ENCODE peak calls at places on chromosomes 6 and 20, in six cellular contexts. One of them, this sample, is unnamed.

GRCh38 chr20:49372095-49372734 is 94.4 kb upstream of the ZNFX1 start:
- DNase-seq in HL-60: no peak
- DNase-seq in GM13977: no peak
- DNase-seq in endothelial cell: no peak
- DNase-seq in tibial nerve: no peak
- DNase-seq in AG09309: no peak
- DNase-seq in this sample: no peak

GRCh38 chr6:41441598-41442205 is 104.5 kb upstream of the FOXP4 start:
- DNase-seq in tibial nerve: no peak
- DNase-seq in endothelial cell: no peak
- DNase-seq in AG09309: no peak
- DNase-seq in HL-60: no peak
- DNase-seq in GM13977: no peak
- DNase-seq in this sample: no peak

GRCh38 chr20:52766645-52767435 is 205.3 kb upstream of the TSHZ2 start:
- DNase-seq in AG09309: no peak
- DNase-seq in endothelial cell: no peak
- DNase-seq in HL-60: no peak
- DNase-seq in GM13977: no peak
- DNase-seq in tibial nerve: no peak
- DNase-seq in this sample: no peak

GRCh38 chr6:136166815-136167214 is 83.3 kb downstream of the MTFR2 start:
- DNase-seq in tibial nerve: no peak
- DNase-seq in endothelial cell: no peak
- DNase-seq in GM13977: no peak
- DNase-seq in AG09309: no peak
- DNase-seq in HL-60: no peak
- DNase-seq in this sample: no peak

GRCh38 chr6:81816387-81816786 is 63.9 kb upstream of the TENT5A start:
- DNase-seq in AG09309: no peak
- DNase-seq in tibial nerve: no peak
- DNase-seq in HL-60: no peak
- DNase-seq in GM13977: no peak
- DNase-seq in endothelial cell: no peak
- DNase-seq in this sample: no peak

GRCh38 chr6:68771426-68771825 is 136.3 kb downstream of the ADGRB3 start:
- DNase-seq in HL-60: no peak
- DNase-seq in tibial nerve: no peak
- DNase-seq in GM13977: no peak
- DNase-seq in AG09309: no peak
- DNase-seq in endothelial cell: no peak
- DNase-seq in this sample: no peak

GRCh38 chr6:107020239-107020638 is 7.8 kb upstream of the MTRES1 start:
- DNase-seq in tibial nerve: no peak
- DNase-seq in HL-60: no peak
- DNase-seq in endothelial cell: no peak
- DNase-seq in AG09309: no peak
- DNase-seq in GM13977: no peak
- DNase-seq in this sample: no peak

GRCh38 chr20:51750037-51750769 is 18.0 kb downstream of the ATP9A start:
- DNase-seq in endothelial cell: no peak
- DNase-seq in tibial nerve: no peak
- DNase-seq in AG09309: peak
- DNase-seq in GM13977: no peak
- DNase-seq in HL-60: no peak
- DNase-seq in this sample: no peak

GRCh38 chr6:140043357-140043756 is 668.9 kb upstream of the CITED2 start:
- DNase-seq in GM13977: no peak
- DNase-seq in AG09309: peak
- DNase-seq in tibial nerve: no peak
- DNase-seq in endothelial cell: no peak
- DNase-seq in HL-60: peak
- DNase-seq in this sample: no peak

GRCh38 chr6:142112451-142113061 is 20.2 kb upstream of the GJE1 start:
- DNase-seq in GM13977: peak
- DNase-seq in tibial nerve: peak
- DNase-seq in AG09309: peak
- DNase-seq in HL-60: no peak
- DNase-seq in endothelial cell: peak
- DNase-seq in this sample: no peak

GRCh38 chr20:40687384-40688128 is 1.5 kb downstream of the MAFB start:
- DNase-seq in AG09309: no peak
- DNase-seq in tibial nerve: no peak
- DNase-seq in HL-60: no peak
- DNase-seq in endothelial cell: peak
- DNase-seq in GM13977: peak
- DNase-seq in this sample: no peak

GRCh38 chr20:5719861-5720401 is 30.3 kb upstream of the SHLD1 start:
- DNase-seq in GM13977: no peak
- DNase-seq in AG09309: no peak
- DNase-seq in HL-60: no peak
- DNase-seq in endothelial cell: no peak
- DNase-seq in tibial nerve: no peak
- DNase-seq in this sample: no peak

GRCh38 chr6:113328886-113329381 is 528.2 kb upstream of the MARCKS start:
- DNase-seq in HL-60: no peak
- DNase-seq in GM13977: no peak
- DNase-seq in tibial nerve: no peak
- DNase-seq in endothelial cell: no peak
- DNase-seq in AG09309: no peak
- DNase-seq in this sample: no peak

GRCh38 chr20:771741-772464 is 3.6 kb upstream of the SLC52A3 start:
- DNase-seq in AG09309: no peak
- DNase-seq in GM13977: no peak
- DNase-seq in endothelial cell: no peak
- DNase-seq in HL-60: no peak
- DNase-seq in tibial nerve: no peak
- DNase-seq in this sample: no peak

GRCh38 chr20:1375515-1375914 is 17.3 kb downstream of the FKBP1A start:
- DNase-seq in endothelial cell: no peak
- DNase-seq in tibial nerve: no peak
- DNase-seq in AG09309: no peak
- DNase-seq in HL-60: no peak
- DNase-seq in GM13977: no peak
- DNase-seq in this sample: no peak

GRCh38 chr6:111263837-111264236 is 176.5 kb downstream of the SLC16A10 start:
- DNase-seq in GM13977: no peak
- DNase-seq in endothelial cell: no peak
- DNase-seq in HL-60: no peak
- DNase-seq in tibial nerve: no peak
- DNase-seq in AG09309: no peak
- DNase-seq in this sample: no peak

GRCh38 chr6:63899550-63899949 is 263.9 kb downstream of the PHF3 start:
- DNase-seq in HL-60: no peak
- DNase-seq in AG09309: no peak
- DNase-seq in GM13977: no peak
- DNase-seq in tibial nerve: no peak
- DNase-seq in endothelial cell: no peak
- DNase-seq in this sample: no peak

GRCh38 chr6:35663447-35664235 is 25.1 kb downstream of the FKBP5 start:
- DNase-seq in HL-60: no peak
- DNase-seq in GM13977: peak
- DNase-seq in tibial nerve: no peak
- DNase-seq in AG09309: no peak
- DNase-seq in endothelial cell: no peak
- DNase-seq in this sample: no peak

GRCh38 chr6:55023231-55023630 is 151.1 kb upstream of the HCRTR2 start:
- DNase-seq in endothelial cell: no peak
- DNase-seq in AG09309: no peak
- DNase-seq in HL-60: peak
- DNase-seq in tibial nerve: no peak
- DNase-seq in GM13977: no peak
- DNase-seq in this sample: no peak

GRCh38 chr6:20476501-20477043 is 57.7 kb upstream of the CDKAL1 start:
- DNase-seq in AG09309: no peak
- DNase-seq in GM13977: no peak
- DNase-seq in tibial nerve: no peak
- DNase-seq in endothelial cell: no peak
- DNase-seq in HL-60: no peak
- DNase-seq in this sample: no peak

GRCh38 chr6:168050861-168051586 is 28.0 kb downstream of the FRMD1 start:
- DNase-seq in tibial nerve: no peak
- DNase-seq in GM13977: no peak
- DNase-seq in HL-60: no peak
- DNase-seq in AG09309: no peak
- DNase-seq in endothelial cell: peak
- DNase-seq in this sample: peak
- TF ChIP-seq CTCF in tibial nerve: no peak
- TF ChIP-seq CTCF in GM13977: no peak
- TF ChIP-seq CTCF in HL-60: no peak
- TF ChIP-seq CTCF in AG09309: peak
- TF ChIP-seq CTCF in endothelial cell: no peak
- TF ChIP-seq CTCF in this sample: no peak

GRCh38 chr20:36839150-36839549 is 36.8 kb upstream of the TLDC2 start:
- DNase-seq in GM13977: no peak
- DNase-seq in tibial nerve: no peak
- DNase-seq in endothelial cell: no peak
- DNase-seq in AG09309: no peak
- DNase-seq in HL-60: no peak
- DNase-seq in this sample: no peak

GRCh38 chr20:36835025-36835424 is 40.9 kb upstream of the TLDC2 start:
- DNase-seq in endothelial cell: no peak
- DNase-seq in tibial nerve: no peak
- DNase-seq in HL-60: no peak
- DNase-seq in GM13977: no peak
- DNase-seq in AG09309: no peak
- DNase-seq in this sample: no peak

GRCh38 chr20:36833275-36834020 is 42.5 kb upstream of the TLDC2 start:
- DNase-seq in HL-60: no peak
- DNase-seq in endothelial cell: no peak
- DNase-seq in GM13977: no peak
- DNase-seq in AG09309: no peak
- DNase-seq in tibial nerve: no peak
- DNase-seq in this sample: no peak

GRCh38 chr20:36835453-36836198 is 40.3 kb upstream of the TLDC2 start:
- DNase-seq in tibial nerve: peak
- DNase-seq in GM13977: peak
- DNase-seq in endothelial cell: peak
- DNase-seq in AG09309: peak
- DNase-seq in HL-60: peak
- DNase-seq in this sample: peak

DNA sequence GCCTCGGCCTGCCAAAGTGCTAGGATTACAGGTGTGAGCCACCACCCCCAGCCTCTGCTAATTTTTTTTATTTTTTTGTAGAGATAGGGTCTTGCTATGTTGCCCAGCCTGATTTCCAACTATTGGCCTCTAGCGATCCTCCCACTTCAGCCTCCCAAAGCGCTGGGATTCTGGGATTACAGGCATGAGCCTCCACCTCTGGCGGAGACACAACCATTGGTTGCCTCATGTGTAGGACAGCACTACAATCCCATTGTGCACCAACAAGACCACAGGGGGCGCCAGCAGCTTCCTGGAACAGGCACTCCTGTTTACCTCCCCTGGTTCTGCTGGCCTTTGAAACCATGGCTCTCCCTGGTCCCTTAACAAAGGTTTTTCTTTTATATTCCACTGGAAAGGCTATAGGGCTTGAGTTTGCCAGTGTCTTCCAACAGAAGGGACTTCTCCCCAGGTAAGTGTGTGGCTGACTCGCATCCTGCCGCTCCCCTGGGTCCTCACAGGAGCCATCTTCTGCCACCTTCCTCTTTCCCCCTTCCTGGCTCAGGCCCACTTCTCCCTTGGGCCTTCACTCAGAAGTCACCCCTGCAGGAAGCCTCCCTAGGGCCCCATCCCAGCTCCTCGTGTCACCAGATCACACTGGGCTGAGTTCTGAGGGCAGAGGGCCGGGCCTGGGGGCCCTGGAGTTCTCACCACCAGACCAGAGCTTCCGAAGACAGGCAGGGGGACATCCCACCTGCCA is 39.2 kb upstream of the TLDC2 start:
- DNase-seq in HL-60: peak
- DNase-seq in GM13977: peak
- DNase-seq in endothelial cell: peak
- DNase-seq in AG09309: no peak
- DNase-seq in tibial nerve: no peak
- DNase-seq in this sample: peak
- TF ChIP-seq CTCF in HL-60: peak
- TF ChIP-seq CTCF in GM13977: peak
- TF ChIP-seq CTCF in endothelial cell: peak
- TF ChIP-seq CTCF in AG09309: peak
- TF ChIP-seq CTCF in tibial nerve: peak
- TF ChIP-seq CTCF in this sample: peak

GRCh38 chr6:115091461-115091860 is 748.6 kb upstream of the HS3ST5 start:
- DNase-seq in endothelial cell: no peak
- DNase-seq in HL-60: no peak
- DNase-seq in AG09309: no peak
- DNase-seq in GM13977: no peak
- DNase-seq in tibial nerve: no peak
- DNase-seq in this sample: no peak
- TF ChIP-seq CTCF in endothelial cell: no peak
- TF ChIP-seq CTCF in HL-60: no peak
- TF ChIP-seq CTCF in AG09309: no peak
- TF ChIP-seq CTCF in GM13977: no peak
- TF ChIP-seq CTCF in tibial nerve: no peak
- TF ChIP-seq CTCF in this sample: no peak

GRCh38 chr6:49937017-49937416 is 26.9 kb downstream of the DEFB114 start:
- DNase-seq in GM13977: no peak
- DNase-seq in AG09309: no peak
- DNase-seq in HL-60: no peak
- DNase-seq in endothelial cell: no peak
- DNase-seq in tibial nerve: no peak
- DNase-seq in this sample: no peak

GRCh38 chr6:49933526-49933925 is 30.4 kb downstream of the DEFB114 start:
- DNase-seq in AG09309: no peak
- DNase-seq in tibial nerve: no peak
- DNase-seq in GM13977: no peak
- DNase-seq in HL-60: no peak
- DNase-seq in endothelial cell: no peak
- DNase-seq in this sample: no peak

GRCh38 chr6:49937811-49938210 is 26.2 kb downstream of the DEFB114 start:
- DNase-seq in AG09309: no peak
- DNase-seq in endothelial cell: no peak
- DNase-seq in tibial nerve: no peak
- DNase-seq in GM13977: no peak
- DNase-seq in HL-60: no peak
- DNase-seq in this sample: no peak

GRCh38 chr6:49934770-49935169 is 29.2 kb downstream of the DEFB114 start:
- DNase-seq in AG09309: no peak
- DNase-seq in HL-60: no peak
- DNase-seq in endothelial cell: no peak
- DNase-seq in tibial nerve: no peak
- DNase-seq in GM13977: no peak
- DNase-seq in this sample: no peak

DNA sequence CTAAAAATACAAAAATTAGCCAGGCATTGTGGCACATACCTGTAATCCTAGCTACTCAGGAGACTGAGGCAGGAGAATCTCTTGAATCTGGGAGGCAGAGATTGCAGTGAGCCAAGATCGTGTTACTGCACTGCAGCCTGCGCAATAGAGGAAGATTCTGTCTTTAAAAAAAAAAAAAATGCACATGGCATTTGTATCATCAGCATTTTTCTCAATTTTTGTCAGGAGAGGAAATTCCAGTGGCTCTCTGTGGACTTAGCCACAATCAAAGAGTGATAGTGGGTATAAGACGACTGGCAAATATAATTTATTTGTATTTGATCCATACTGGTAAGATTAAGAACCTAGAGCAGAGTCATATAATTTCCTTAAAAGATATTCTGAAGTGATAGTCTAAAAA is 28.6 kb downstream of the DEFB114 start:
- DNase-seq in endothelial cell: no peak
- DNase-seq in AG09309: no peak
- DNase-seq in HL-60: no peak
- DNase-seq in GM13977: no peak
- DNase-seq in tibial nerve: no peak
- DNase-seq in this sample: no peak
- TF ChIP-seq CTCF in endothelial cell: no peak
- TF ChIP-seq CTCF in AG09309: no peak
- TF ChIP-seq CTCF in HL-60: no peak
- TF ChIP-seq CTCF in GM13977: no peak
- TF ChIP-seq CTCF in tibial nerve: no peak
- TF ChIP-seq CTCF in this sample: no peak